ENCODE peak calls at places on chromosomes 12 and 14, in ten cellular contexts. One of them, this sample, is unnamed.

GRCh38 chr12:15538881-15539280 is 216.6 kb downstream of the PTPRO start:
- DNase-seq in psoas muscle: no peak
- DNase-seq in astrocyte of the spinal cord: no peak
- DNase-seq in GM06990: no peak
- DNase-seq in endothelial cell: no peak
- DNase-seq in epithelial cell of esophagus: no peak
- DNase-seq in AG04450: no peak
- DNase-seq in A549: no peak
- DNase-seq in upper lobe of right lung: no peak
- DNase-seq in WTC11: no peak
- DNase-seq in this sample: no peak

GRCh38 chr14:68268719-68269118 is 449.1 kb downstream of the RAD51B start:
- DNase-seq in psoas muscle: no peak
- DNase-seq in astrocyte of the spinal cord: peak; percentile 44
- DNase-seq in GM06990: peak; percentile 52
- DNase-seq in endothelial cell: no peak
- DNase-seq in epithelial cell of esophagus: no peak
- DNase-seq in AG04450: no peak
- DNase-seq in A549: no peak
- DNase-seq in upper lobe of right lung: no peak
- DNase-seq in WTC11: no peak
- DNase-seq in this sample: no peak

GRCh38 chr14:32224731-32225377 is 21.8 kb upstream of the RNU6-8 start:
- DNase-seq in psoas muscle: peak; percentile 30
- DNase-seq in astrocyte of the spinal cord: peak; percentile 77
- DNase-seq in GM06990: no peak
- DNase-seq in endothelial cell: peak; percentile 9
- DNase-seq in epithelial cell of esophagus: peak; percentile 68
- DNase-seq in AG04450: no peak
- DNase-seq in A549: peak; percentile 68
- DNase-seq in upper lobe of right lung: no peak
- DNase-seq in WTC11: peak; percentile 12
- DNase-seq in this sample: no peak

GRCh38 chr12:101051151-101051550 is 158.9 kb downstream of the SLC5A8 start:
- DNase-seq in psoas muscle: no peak
- DNase-seq in astrocyte of the spinal cord: peak; percentile 20
- DNase-seq in GM06990: no peak
- DNase-seq in endothelial cell: no peak
- DNase-seq in epithelial cell of esophagus: no peak
- DNase-seq in AG04450: no peak
- DNase-seq in A549: no peak
- DNase-seq in upper lobe of right lung: no peak
- DNase-seq in WTC11: no peak
- DNase-seq in this sample: no peak

GRCh38 chr12:107478881-107479280 is 206.7 kb upstream of the PWP1 start:
- DNase-seq in psoas muscle: no peak
- DNase-seq in astrocyte of the spinal cord: no peak
- DNase-seq in GM06990: no peak
- DNase-seq in endothelial cell: no peak
- DNase-seq in epithelial cell of esophagus: peak; percentile 13
- DNase-seq in AG04450: no peak
- DNase-seq in A549: no peak
- DNase-seq in upper lobe of right lung: no peak
- DNase-seq in WTC11: no peak
- DNase-seq in this sample: no peak

GRCh38 chr12:27733052-27733656 is 22.5 kb downstream of the MRPS35 start:
- DNase-seq in psoas muscle: no peak
- DNase-seq in astrocyte of the spinal cord: peak; percentile 36
- DNase-seq in GM06990: no peak
- DNase-seq in endothelial cell: no peak
- DNase-seq in epithelial cell of esophagus: peak; percentile 55
- DNase-seq in AG04450: peak; percentile 4
- DNase-seq in A549: peak; percentile 39
- DNase-seq in upper lobe of right lung: no peak
- DNase-seq in WTC11: no peak
- DNase-seq in this sample: no peak

GRCh38 chr12:45655186-45655585 is 74.3 kb upstream of the ARID2 start:
- DNase-seq in psoas muscle: no peak
- DNase-seq in astrocyte of the spinal cord: no peak
- DNase-seq in GM06990: no peak
- DNase-seq in endothelial cell: no peak
- DNase-seq in epithelial cell of esophagus: peak; percentile 71
- DNase-seq in AG04450: no peak
- DNase-seq in A549: no peak
- DNase-seq in upper lobe of right lung: no peak
- DNase-seq in WTC11: no peak
- DNase-seq in this sample: no peak

GRCh38 chr12:63900922-63901793 is 56.7 kb downstream of the SRGAP1 start:
- DNase-seq in psoas muscle: no peak
- DNase-seq in astrocyte of the spinal cord: no peak
- DNase-seq in GM06990: no peak
- DNase-seq in endothelial cell: no peak
- DNase-seq in epithelial cell of esophagus: peak; percentile 87
- DNase-seq in AG04450: no peak
- DNase-seq in A549: peak; percentile 74
- DNase-seq in upper lobe of right lung: no peak
- DNase-seq in WTC11: no peak
- DNase-seq in this sample: no peak

GRCh38 chr14:99127651-99128167 is 144.3 kb downstream of the BCL11B start:
- DNase-seq in psoas muscle: no peak
- DNase-seq in astrocyte of the spinal cord: peak; percentile 31
- DNase-seq in GM06990: no peak
- DNase-seq in endothelial cell: peak; percentile 1
- DNase-seq in epithelial cell of esophagus: peak; percentile 98
- DNase-seq in AG04450: no peak
- DNase-seq in A549: no peak
- DNase-seq in upper lobe of right lung: peak; percentile 47
- DNase-seq in WTC11: no peak
- DNase-seq in this sample: no peak

DNA sequence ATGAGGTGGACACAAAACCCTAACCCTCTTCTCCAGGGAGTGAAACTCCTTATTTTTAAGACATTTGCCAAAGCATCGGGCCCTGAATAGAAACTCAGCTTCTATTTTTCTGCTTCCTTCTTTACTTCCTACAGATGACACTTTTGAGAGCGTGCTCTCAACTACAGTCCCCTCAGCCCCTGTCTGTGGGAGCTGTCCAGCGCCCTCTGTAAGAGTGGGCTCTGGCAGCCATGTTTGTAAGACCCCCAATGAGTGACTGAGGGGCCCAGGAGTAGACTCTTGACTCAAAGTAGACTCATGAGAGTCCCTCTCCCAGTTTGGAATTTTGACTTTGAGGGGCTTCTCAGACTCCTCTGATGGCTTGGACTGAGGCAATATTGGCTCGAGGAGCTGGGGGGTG is 25.5 kb upstream of the BATF start:
- DNase-seq in psoas muscle: no peak
- DNase-seq in astrocyte of the spinal cord: no peak
- DNase-seq in GM06990: no peak
- DNase-seq in endothelial cell: no peak
- DNase-seq in epithelial cell of esophagus: no peak
- DNase-seq in AG04450: no peak
- DNase-seq in A549: no peak
- DNase-seq in upper lobe of right lung: no peak
- DNase-seq in WTC11: no peak
- DNase-seq in this sample: no peak
- TF ChIP-seq CTCF in psoas muscle: no peak
- TF ChIP-seq CTCF in astrocyte of the spinal cord: no peak
- TF ChIP-seq CTCF in GM06990: no peak
- TF ChIP-seq CTCF in endothelial cell: no peak
- TF ChIP-seq CTCF in epithelial cell of esophagus: no peak
- TF ChIP-seq CTCF in AG04450: no peak
- TF ChIP-seq CTCF in A549: no peak
- TF ChIP-seq CTCF in upper lobe of right lung: no peak
- TF ChIP-seq CTCF in WTC11: no peak
- TF ChIP-seq CTCF in this sample: no peak

GRCh38 chr12:25827747-25828146 is 130.7 kb upstream of the RASSF8 start:
- DNase-seq in psoas muscle: no peak
- DNase-seq in astrocyte of the spinal cord: no peak
- DNase-seq in GM06990: no peak
- DNase-seq in endothelial cell: no peak
- DNase-seq in epithelial cell of esophagus: no peak
- DNase-seq in AG04450: no peak
- DNase-seq in A549: no peak
- DNase-seq in upper lobe of right lung: no peak
- DNase-seq in WTC11: no peak
- DNase-seq in this sample: no peak

GRCh38 chr12:25828188-25828587 is 130.3 kb upstream of the RASSF8 start:
- DNase-seq in psoas muscle: no peak
- DNase-seq in astrocyte of the spinal cord: no peak
- DNase-seq in GM06990: no peak
- DNase-seq in endothelial cell: no peak
- DNase-seq in epithelial cell of esophagus: no peak
- DNase-seq in AG04450: no peak
- DNase-seq in A549: no peak
- DNase-seq in upper lobe of right lung: no peak
- DNase-seq in WTC11: no peak
- DNase-seq in this sample: no peak

GRCh38 chr12:25824729-25825128 is 133.8 kb upstream of the RASSF8 start:
- DNase-seq in psoas muscle: no peak
- DNase-seq in astrocyte of the spinal cord: no peak
- DNase-seq in GM06990: no peak
- DNase-seq in endothelial cell: no peak
- DNase-seq in epithelial cell of esophagus: no peak
- DNase-seq in AG04450: no peak
- DNase-seq in A549: no peak
- DNase-seq in upper lobe of right lung: no peak
- DNase-seq in WTC11: no peak
- DNase-seq in this sample: no peak

GRCh38 chr12:25827141-25827540 is 131.3 kb upstream of the RASSF8 start:
- DNase-seq in psoas muscle: no peak
- DNase-seq in astrocyte of the spinal cord: no peak
- DNase-seq in GM06990: no peak
- DNase-seq in endothelial cell: no peak
- DNase-seq in epithelial cell of esophagus: no peak
- DNase-seq in AG04450: no peak
- DNase-seq in A549: no peak
- DNase-seq in upper lobe of right lung: no peak
- DNase-seq in WTC11: no peak
- DNase-seq in this sample: no peak

GRCh38 chr12:25825494-25825893 is 133.0 kb upstream of the RASSF8 start:
- DNase-seq in psoas muscle: no peak
- DNase-seq in astrocyte of the spinal cord: no peak
- DNase-seq in GM06990: no peak
- DNase-seq in endothelial cell: no peak
- DNase-seq in epithelial cell of esophagus: no peak
- DNase-seq in AG04450: no peak
- DNase-seq in A549: no peak
- DNase-seq in upper lobe of right lung: no peak
- DNase-seq in WTC11: no peak
- DNase-seq in this sample: no peak
- TF ChIP-seq CTCF in psoas muscle: no peak
- TF ChIP-seq CTCF in astrocyte of the spinal cord: no peak
- TF ChIP-seq CTCF in GM06990: peak; percentile 28
- TF ChIP-seq CTCF in endothelial cell: no peak
- TF ChIP-seq CTCF in epithelial cell of esophagus: no peak
- TF ChIP-seq CTCF in AG04450: peak; percentile 4
- TF ChIP-seq CTCF in A549: no peak
- TF ChIP-seq CTCF in upper lobe of right lung: no peak
- TF ChIP-seq CTCF in WTC11: no peak
- TF ChIP-seq CTCF in this sample: no peak

GRCh38 chr14:102499401-102500189 is 10.0 kb downstream of the ANKRD9 start:
- DNase-seq in psoas muscle: peak; percentile 84
- DNase-seq in astrocyte of the spinal cord: no peak
- DNase-seq in GM06990: no peak
- DNase-seq in endothelial cell: no peak
- DNase-seq in epithelial cell of esophagus: no peak
- DNase-seq in AG04450: no peak
- DNase-seq in A549: no peak
- DNase-seq in upper lobe of right lung: peak; percentile 64
- DNase-seq in WTC11: no peak
- DNase-seq in this sample: no peak

GRCh38 chr14:102496955-102497744 is 12.4 kb downstream of the ANKRD9 start:
- DNase-seq in psoas muscle: no peak
- DNase-seq in astrocyte of the spinal cord: no peak
- DNase-seq in GM06990: no peak
- DNase-seq in endothelial cell: no peak
- DNase-seq in epithelial cell of esophagus: no peak
- DNase-seq in AG04450: no peak
- DNase-seq in A549: no peak
- DNase-seq in upper lobe of right lung: peak; percentile 64
- DNase-seq in WTC11: no peak
- DNase-seq in this sample: no peak

GRCh38 chr14:102498678-102499265 is 10.8 kb downstream of the ANKRD9 start:
- DNase-seq in psoas muscle: no peak
- DNase-seq in astrocyte of the spinal cord: no peak
- DNase-seq in GM06990: no peak
- DNase-seq in endothelial cell: no peak
- DNase-seq in epithelial cell of esophagus: no peak
- DNase-seq in AG04450: no peak
- DNase-seq in A549: no peak
- DNase-seq in upper lobe of right lung: no peak
- DNase-seq in WTC11: no peak
- DNase-seq in this sample: no peak

GRCh38 chr14:102496331-102496691 is 13.3 kb downstream of the ANKRD9 start:
- DNase-seq in psoas muscle: no peak
- DNase-seq in astrocyte of the spinal cord: no peak
- DNase-seq in GM06990: no peak
- DNase-seq in endothelial cell: no peak
- DNase-seq in epithelial cell of esophagus: no peak
- DNase-seq in AG04450: no peak
- DNase-seq in A549: no peak
- DNase-seq in upper lobe of right lung: no peak
- DNase-seq in WTC11: no peak
- DNase-seq in this sample: no peak

GRCh38 chr14:102498005-102498677 is 11.4 kb downstream of the ANKRD9 start:
- DNase-seq in psoas muscle: no peak
- DNase-seq in astrocyte of the spinal cord: no peak
- DNase-seq in GM06990: no peak
- DNase-seq in endothelial cell: no peak
- DNase-seq in epithelial cell of esophagus: no peak
- DNase-seq in AG04450: no peak
- DNase-seq in A549: no peak
- DNase-seq in upper lobe of right lung: no peak
- DNase-seq in WTC11: peak; percentile 68
- DNase-seq in this sample: no peak
- TF ChIP-seq CTCF in psoas muscle: peak; percentile 21
- TF ChIP-seq CTCF in astrocyte of the spinal cord: peak; percentile 28
- TF ChIP-seq CTCF in GM06990: peak; percentile 22
- TF ChIP-seq CTCF in endothelial cell: no peak
- TF ChIP-seq CTCF in epithelial cell of esophagus: peak; percentile 21
- TF ChIP-seq CTCF in AG04450: peak; percentile 8
- TF ChIP-seq CTCF in A549: peak; percentile 21
- TF ChIP-seq CTCF in upper lobe of right lung: no peak
- TF ChIP-seq CTCF in WTC11: peak; percentile 45
- TF ChIP-seq CTCF in this sample: no peak

GRCh38 chr12:75997658-75998057 is 33.9 kb downstream of the PHLDA1 start:
- DNase-seq in psoas muscle: no peak
- DNase-seq in astrocyte of the spinal cord: no peak
- DNase-seq in GM06990: no peak
- DNase-seq in endothelial cell: no peak
- DNase-seq in epithelial cell of esophagus: no peak
- DNase-seq in AG04450: no peak
- DNase-seq in A549: no peak
- DNase-seq in upper lobe of right lung: no peak
- DNase-seq in WTC11: no peak
- DNase-seq in this sample: no peak
- TF ChIP-seq CTCF in psoas muscle: no peak
- TF ChIP-seq CTCF in astrocyte of the spinal cord: no peak
- TF ChIP-seq CTCF in GM06990: no peak
- TF ChIP-seq CTCF in endothelial cell: no peak
- TF ChIP-seq CTCF in epithelial cell of esophagus: no peak
- TF ChIP-seq CTCF in AG04450: no peak
- TF ChIP-seq CTCF in A549: no peak
- TF ChIP-seq CTCF in upper lobe of right lung: no peak
- TF ChIP-seq CTCF in WTC11: no peak
- TF ChIP-seq CTCF in this sample: no peak